ENCODE peak calls at places on chromosome 3, in seven cellular contexts. C is H9, S is H1, U is IMR-90, V is mesendoderm, O is neuronal stem cell, P is trophoblast cell. F is an unnamed sample.

GRCh38 chr3:74067296-74067695 is 442.6 kb upstream of the PDZRN3 start:
- DNase-seq in C (no peak), S (no peak), U (peak), V (no peak), O (no peak), P (no peak), F (peak)

GRCh38 chr3:196192036-196193001 is 18.9 kb downstream of the ZDHHC19 start:
- DNase-seq in C (peak), S (no peak), U (no peak), V (peak), O (no peak), P (no peak), F (no peak)

GRCh38 chr3:123664771-123665170 is 79.9 kb upstream of the HACD2 start:
- DNase-seq in C (no peak), S (no peak), U (peak), V (no peak), O (no peak), P (no peak), F (no peak)

GRCh38 chr3:73298243-73299183 is 237.1 kb downstream of the EBLN2 start:
- DNase-seq in C (no peak), S (no peak), U (no peak), V (no peak), O (no peak), P (no peak), F (no peak)

GRCh38 chr3:42572278-42572677 is 9.5 kb downstream of the SEC22C start:
- DNase-seq in C (peak), S (peak), U (peak), V (peak), O (no peak), P (peak), F (peak)

GRCh38 chr3:52204337-52205073 is 6.5 kb downstream of the ALAS1 start:
- DNase-seq in C (no peak), S (no peak), U (peak), V (no peak), O (no peak), P (no peak), F (no peak)

GRCh38 chr3:177337548-177338331 is 140.5 kb upstream of the TBL1XR1 start:
- DNase-seq in C (no peak), S (peak), U (peak), V (no peak), O (no peak), P (no peak), F (peak)

GRCh38 chr3:53796161-53796560 is 50.1 kb downstream of the CHDH start:
- DNase-seq in C (no peak), S (no peak), U (no peak), V (no peak), O (no peak), P (no peak), F (no peak)

GRCh38 chr3:154428369-154429206 is 1.4 kb downstream of the GPR149 start:
- DNase-seq in C (peak), S (peak), U (no peak), V (peak), O (peak), P (no peak), F (no peak)

GRCh38 chr3:63875510-63875909 is 11.8 kb downstream of the ATXN7 start:
- DNase-seq in C (no peak), S (no peak), U (no peak), V (no peak), O (no peak), P (no peak), F (no peak)

GRCh38 chr3:152030320-152030719 is 156.9 kb downstream of the SUCNR1 start:
- DNase-seq in C (no peak), S (no peak), U (no peak), V (no peak), O (no peak), P (no peak), F (no peak)

GRCh38 chr3:14549256-14549931 is 9.3 kb upstream of the GRIP2 start:
- DNase-seq in C (no peak), S (no peak), U (peak), V (no peak), O (no peak), P (no peak), F (peak)

GRCh38 chr3:81666502-81667121 is 94.8 kb downstream of the GBE1 start:
- DNase-seq in C (no peak), S (no peak), U (peak), V (no peak), O (no peak), P (no peak), F (peak)

GRCh38 chr3:81027344-81027743 is 734.1 kb downstream of the GBE1 start:
- DNase-seq in C (no peak), S (no peak), U (no peak), V (no peak), O (no peak), P (no peak), F (no peak)

GRCh38 chr3:50112462-50112861 is 23.7 kb downstream of the RBM5 start:
- DNase-seq in C (no peak), S (no peak), U (no peak), V (no peak), O (no peak), P (no peak), F (peak)

GRCh38 chr3:97821413-97821809 is 400 bp upstream of the CRYBG3 start:
- DNase-seq in C (peak), S (peak), U (no peak), V (no peak), O (no peak), P (no peak), F (peak)

GRCh38 chr3:126459111-126459762 is 16.5 kb downstream of the ZXDC start:
- DNase-seq in C (no peak), S (no peak), U (no peak), V (no peak), O (no peak), P (no peak), F (no peak)

GRCh38 chr3:126456211-126456610 is 19.5 kb downstream of the ZXDC start:
- DNase-seq in C (no peak), S (no peak), U (no peak), V (no peak), O (no peak), P (no peak), F (no peak)

GRCh38 chr3:126454026-126454425 is 21.7 kb downstream of the ZXDC start:
- DNase-seq in C (no peak), S (no peak), U (no peak), V (no peak), O (no peak), P (no peak), F (no peak)

GRCh38 chr3:126454799-126455198 is 20.9 kb downstream of the ZXDC start:
- DNase-seq in C (no peak), S (no peak), U (no peak), V (no peak), O (no peak), P (no peak), F (no peak)

GRCh38 chr3:126456766-126457388 is 18.8 kb downstream of the ZXDC start:
- DNase-seq in C (no peak), S (no peak), U (no peak), V (no peak), O (no peak), P (no peak), F (no peak)
- H2BK120ac ChIP-seq in C (no peak), S (no peak), U (no peak), V (no peak), O (no peak), P (no peak), F (no peak)

DNA sequence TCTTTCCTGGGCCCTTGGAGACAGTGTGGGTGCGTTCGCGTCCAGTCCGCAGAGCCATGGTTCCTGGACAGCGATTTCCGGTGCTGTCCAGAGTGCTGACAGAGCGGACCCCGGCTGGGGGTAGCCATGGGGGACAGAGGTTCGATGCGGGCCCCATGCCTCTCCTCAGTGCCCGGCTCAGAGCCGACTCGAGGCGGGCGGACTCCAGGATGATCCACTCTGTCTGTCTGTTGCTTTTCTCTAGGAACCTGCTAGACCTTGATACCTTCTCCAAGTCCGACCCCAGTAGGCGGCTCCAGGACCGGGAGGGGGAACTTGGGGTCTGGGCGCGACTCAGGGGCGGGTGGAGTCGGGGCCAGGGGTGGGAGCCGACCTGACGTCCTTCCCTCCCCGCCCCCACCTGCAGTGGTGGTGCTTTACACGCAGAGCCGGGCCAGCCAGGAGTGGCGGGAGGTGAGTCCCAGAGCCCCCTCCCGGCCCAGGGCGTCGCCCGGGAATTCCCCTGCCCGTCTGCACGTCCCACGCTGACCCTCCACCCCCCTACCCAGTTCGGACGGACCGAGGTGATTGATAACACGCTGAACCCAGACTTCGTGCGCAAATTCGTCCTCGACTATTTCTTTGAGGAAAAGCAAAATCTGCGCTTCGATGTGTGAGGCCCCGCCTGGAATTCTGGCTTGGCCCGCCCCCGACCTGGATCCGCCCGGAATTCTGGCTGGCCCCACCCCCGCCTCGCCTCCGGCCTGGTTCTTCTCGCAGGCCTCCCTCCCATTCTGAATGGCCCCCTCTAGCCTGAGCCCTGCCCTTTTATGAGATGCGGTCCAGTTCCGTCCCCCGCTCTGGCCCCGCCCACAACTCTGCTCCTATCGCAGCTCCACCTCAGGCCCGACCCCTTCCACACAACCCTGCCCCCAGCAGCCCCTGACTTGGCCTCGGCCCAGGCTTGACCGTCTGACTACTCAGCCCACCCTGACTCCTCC is 1.0 kb downstream of the CPNE9 start:
- DNase-seq in C (peak), S (peak), U (peak), V (peak), O (peak), P (no peak), F (peak)
- H3K9ac ChIP-seq in C (no peak), S (no peak), U (no peak), V (no peak), O (peak), P (no peak), F (no peak)

DNA sequence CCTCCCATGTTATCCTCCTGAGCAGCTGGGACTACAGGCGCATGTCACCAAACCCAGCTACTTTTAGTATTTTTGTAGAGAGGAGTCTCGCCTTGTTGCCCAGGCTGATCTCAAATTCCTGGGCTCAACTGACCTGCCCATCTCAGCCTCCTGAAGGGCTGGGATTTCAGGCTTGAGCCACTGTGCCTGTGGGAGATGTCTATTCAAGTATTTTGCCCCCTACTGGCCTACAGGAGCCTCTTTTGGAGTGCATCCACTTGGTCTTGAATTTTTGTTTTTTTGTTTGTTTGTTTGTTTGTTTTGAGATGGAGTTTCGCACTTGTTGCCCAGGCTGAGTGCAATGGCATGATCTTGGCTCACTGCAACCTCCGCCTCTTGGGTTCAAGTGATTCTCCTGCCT is 3.2 kb upstream of the DHX30 start:
- DNase-seq in C (peak), S (no peak), U (no peak), V (peak), O (peak), P (no peak), F (no peak)
- H2BK120ac ChIP-seq in C (no peak), S (no peak), U (no peak), V (no peak), O (no peak), P (no peak), F (no peak)

DNA sequence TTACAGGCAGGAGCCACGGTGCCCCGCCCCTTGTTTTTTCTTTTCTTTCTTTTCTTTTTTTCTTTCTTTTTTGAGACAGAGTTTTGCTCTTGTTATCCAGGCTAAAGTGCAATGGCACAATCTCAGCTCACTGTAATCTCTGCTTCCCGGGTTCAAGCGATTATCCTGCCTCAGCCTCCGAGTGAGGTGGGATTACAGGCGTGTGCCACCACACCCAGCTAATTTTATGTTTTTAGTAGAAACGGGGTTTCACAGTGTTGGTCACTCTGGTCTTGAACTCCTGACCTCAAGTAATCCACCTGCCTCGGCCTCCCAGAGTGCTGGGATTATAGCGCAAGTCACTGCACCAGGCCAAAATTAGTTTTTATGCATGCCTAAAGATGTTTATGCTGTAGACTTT is 2.5 kb downstream of the RPL35A start:
- DNase-seq in C (no peak), S (no peak), U (no peak), V (no peak), O (no peak), P (no peak), F (no peak)
- H3K9ac ChIP-seq in C (no peak), S (no peak), U (no peak), V (peak), O (no peak), P (no peak), F (peak)

GRCh38 chr3:68090571-68090970 is 436.2 kb upstream of the SUCLG2 start:
- DNase-seq in C (no peak), S (no peak), U (no peak), V (no peak), O (no peak), P (no peak), F (no peak)
- H2BK120ac ChIP-seq in C (no peak), S (no peak), U (no peak), V (no peak), O (no peak), P (no peak), F (no peak)

GRCh38 chr3:33557829-33558228 is 117.6 kb upstream of the UBP1 start:
- DNase-seq in C (no peak), S (no peak), U (no peak), V (peak), O (no peak), P (no peak), F (no peak)
- H3K9ac ChIP-seq in C (peak), S (no peak), U (no peak), V (no peak), O (no peak), P (no peak), F (no peak)

GRCh38 chr3:184632551-184632950 is 71.0 kb downstream of the EPHB3 start:
- DNase-seq in C (no peak), S (no peak), U (no peak), V (no peak), O (no peak), P (no peak), F (no peak)

GRCh38 chr3:184629555-184630160 is 68.1 kb downstream of the EPHB3 start:
- DNase-seq in C (peak), S (peak), U (no peak), V (peak), O (no peak), P (no peak), F (no peak)

GRCh38 chr3:184631339-184631965 is 69.9 kb downstream of the EPHB3 start:
- DNase-seq in C (no peak), S (no peak), U (no peak), V (no peak), O (no peak), P (peak), F (no peak)

GRCh38 chr3:184633185-184633584 is 71.6 kb downstream of the EPHB3 start:
- DNase-seq in C (no peak), S (no peak), U (no peak), V (no peak), O (no peak), P (no peak), F (no peak)

GRCh38 chr3:184630861-184631260 is 69.3 kb downstream of the EPHB3 start:
- DNase-seq in C (no peak), S (no peak), U (no peak), V (no peak), O (no peak), P (no peak), F (no peak)
- H2BK120ac ChIP-seq in C (no peak), S (no peak), U (no peak), V (no peak), O (no peak), P (no peak), F (no peak)

F was measured in mesenchymal stem cell.